ENCODE peak calls at places on chromosomes 6 and 20, in four cellular contexts. One of them, this sample, is unnamed. For H3K36me3, the result is how much of the 10 kb centered on the place peaks cover.

GRCh38 chr6:130848945-130849344 is 21.7 kb downstream of the SMLR1 start:
- DNase-seq in tibial artery: no peak
- DNase-seq in right lobe of liver: no peak
- DNase-seq in endodermal cell: peak
- DNase-seq in this sample: no peak

GRCh38 chr6:144346719-144347446 is 61.7 kb downstream of the UTRN start:
- DNase-seq in tibial artery: no peak
- DNase-seq in right lobe of liver: no peak
- DNase-seq in endodermal cell: no peak
- DNase-seq in this sample: no peak

GRCh38 chr6:154367839-154368695 is 11.5 kb upstream of the IPCEF1 start:
- DNase-seq in tibial artery: no peak
- DNase-seq in right lobe of liver: no peak
- DNase-seq in endodermal cell: no peak
- DNase-seq in this sample: no peak

GRCh38 chr20:52001999-52002666 is 189.4 kb downstream of the ZFP64 start:
- DNase-seq in tibial artery: no peak
- DNase-seq in right lobe of liver: no peak
- DNase-seq in endodermal cell: no peak
- DNase-seq in this sample: no peak

GRCh38 chr20:5073154-5074049 is 46.4 kb downstream of the PCNA start:
- DNase-seq in tibial artery: peak
- DNase-seq in right lobe of liver: peak
- DNase-seq in endodermal cell: peak
- DNase-seq in this sample: peak

GRCh38 chr6:31734703-31735500 is 1.4 kb downstream of the CLIC1 start:
- DNase-seq in tibial artery: peak
- DNase-seq in right lobe of liver: peak
- DNase-seq in endodermal cell: peak
- DNase-seq in this sample: no peak

GRCh38 chr20:36792422-36792821 is 18.9 kb upstream of the DSN1 start:
- DNase-seq in tibial artery: no peak
- DNase-seq in right lobe of liver: no peak
- DNase-seq in endodermal cell: peak
- DNase-seq in this sample: no peak

GRCh38 chr20:62359491-62360121 is 7.5 kb downstream of the LAMA5 start:
- DNase-seq in tibial artery: no peak
- DNase-seq in right lobe of liver: peak
- DNase-seq in endodermal cell: peak
- DNase-seq in this sample: no peak

GRCh38 chr6:40160826-40161225 is 226.6 kb upstream of the MOCS1 start:
- DNase-seq in tibial artery: no peak
- DNase-seq in right lobe of liver: no peak
- DNase-seq in endodermal cell: no peak
- DNase-seq in this sample: no peak

GRCh38 chr6:139857143-139857542 is 482.7 kb upstream of the CITED2 start:
- DNase-seq in tibial artery: no peak
- DNase-seq in right lobe of liver: no peak
- DNase-seq in endodermal cell: no peak
- DNase-seq in this sample: no peak

GRCh38 chr20:43983904-43984361 is 69.3 kb downstream of the TOX2 start:
- DNase-seq in tibial artery: no peak
- DNase-seq in right lobe of liver: no peak
- DNase-seq in endodermal cell: no peak
- DNase-seq in this sample: no peak

GRCh38 chr20:17479041-17479657 is 52.0 kb downstream of the BFSP1 start:
- DNase-seq in tibial artery: no peak
- DNase-seq in right lobe of liver: no peak
- DNase-seq in endodermal cell: no peak
- DNase-seq in this sample: no peak

GRCh38 chr20:14178952-14179351 is 158.5 kb downstream of the FLRT3 start:
- DNase-seq in tibial artery: no peak
- DNase-seq in right lobe of liver: no peak
- DNase-seq in endodermal cell: no peak
- DNase-seq in this sample: no peak

GRCh38 chr20:19691125-19691524 is 66.9 kb upstream of the RIN2 start:
- DNase-seq in tibial artery: no peak
- DNase-seq in right lobe of liver: no peak
- DNase-seq in endodermal cell: no peak
- DNase-seq in this sample: no peak

GRCh38 chr20:39823239-39823638 is 861.1 kb downstream of the DHX35 start:
- DNase-seq in tibial artery: no peak
- DNase-seq in right lobe of liver: no peak
- DNase-seq in endodermal cell: no peak
- DNase-seq in this sample: peak

GRCh38 chr6:154590770-154591169 is 80.3 kb upstream of the CNKSR3 start:
- DNase-seq in tibial artery: no peak
- DNase-seq in right lobe of liver: no peak
- DNase-seq in endodermal cell: no peak
- DNase-seq in this sample: no peak

GRCh38 chr6:12075067-12075563 is 63.0 kb downstream of the HIVEP1 start:
- DNase-seq in tibial artery: no peak
- DNase-seq in right lobe of liver: no peak
- DNase-seq in endodermal cell: no peak
- DNase-seq in this sample: no peak

GRCh38 chr20:44910690-44911262 is 916 bp downstream of the PABPC1L start:
- DNase-seq in tibial artery: no peak
- DNase-seq in right lobe of liver: no peak
- DNase-seq in endodermal cell: peak
- DNase-seq in this sample: no peak

DNA sequence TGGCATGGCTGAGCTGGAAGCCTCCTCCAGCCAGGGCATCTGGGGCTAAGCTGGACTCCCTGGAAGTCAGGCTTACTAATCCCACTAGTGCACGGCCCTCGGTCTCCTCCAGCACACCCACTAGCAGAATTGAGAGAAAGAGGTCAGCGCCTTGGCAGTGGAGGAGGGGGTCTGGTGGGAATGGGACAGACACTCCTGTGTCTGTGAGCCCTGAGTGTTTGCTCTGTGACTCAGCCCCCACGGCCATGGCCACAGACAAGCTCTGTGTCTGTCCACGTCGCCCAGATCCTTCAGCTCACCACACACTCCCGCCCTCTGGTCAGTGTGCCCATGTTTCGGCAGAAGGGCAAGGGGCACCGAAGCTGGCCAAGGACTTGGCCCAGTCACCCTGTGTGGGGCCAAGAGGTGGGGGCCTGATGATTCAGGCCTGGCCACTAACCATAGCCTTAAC is 8.8 kb downstream of the MDFI start:
- DNase-seq in tibial artery: no peak
- DNase-seq in right lobe of liver: no peak
- DNase-seq in endodermal cell: no peak
- DNase-seq in this sample: no peak
- H3K36me3 ChIP-seq in tibial artery: under half
- H3K36me3 ChIP-seq in right lobe of liver: under half
- H3K36me3 ChIP-seq in endodermal cell: under half
- H3K36me3 ChIP-seq in this sample: under half

GRCh38 chr20:9878096-9878495 is 39.2 kb upstream of the PAK5 start:
- DNase-seq in tibial artery: no peak
- DNase-seq in right lobe of liver: no peak
- DNase-seq in endodermal cell: no peak
- DNase-seq in this sample: no peak

GRCh38 chr20:9884666-9885065 is 45.8 kb upstream of the PAK5 start:
- DNase-seq in tibial artery: no peak
- DNase-seq in right lobe of liver: no peak
- DNase-seq in endodermal cell: no peak
- DNase-seq in this sample: no peak

GRCh38 chr20:9886227-9886626 is 47.4 kb upstream of the PAK5 start:
- DNase-seq in tibial artery: no peak
- DNase-seq in right lobe of liver: no peak
- DNase-seq in endodermal cell: no peak
- DNase-seq in this sample: no peak

GRCh38 chr20:9889270-9889981 is 50.5 kb upstream of the PAK5 start:
- DNase-seq in tibial artery: no peak
- DNase-seq in right lobe of liver: no peak
- DNase-seq in endodermal cell: no peak
- DNase-seq in this sample: no peak

DNA sequence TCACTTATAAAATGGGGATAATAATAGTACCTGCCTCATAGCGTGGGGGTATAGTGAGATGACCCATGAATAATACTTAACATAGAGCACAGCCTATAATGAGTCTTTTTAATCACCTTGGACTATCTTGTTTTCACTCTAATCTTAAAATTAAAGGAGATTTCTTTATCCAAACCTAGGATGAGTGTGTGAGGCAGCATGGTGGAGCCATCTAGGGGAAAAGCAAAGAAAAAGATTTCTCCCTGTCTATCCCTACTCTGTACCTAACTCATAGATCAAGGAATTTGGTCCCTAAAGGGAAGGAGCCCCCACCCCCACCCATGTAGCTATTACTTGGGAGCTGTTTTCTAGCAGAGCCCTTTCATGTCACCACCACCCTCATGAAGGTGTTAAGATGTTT is 45.2 kb upstream of the PAK5 start:
- DNase-seq in tibial artery: no peak
- DNase-seq in right lobe of liver: no peak
- DNase-seq in endodermal cell: peak
- DNase-seq in this sample: no peak
- TF ChIP-seq CTCF in tibial artery: no peak
- TF ChIP-seq CTCF in right lobe of liver: no peak
- TF ChIP-seq CTCF in endodermal cell: peak
- TF ChIP-seq CTCF in this sample: no peak

GRCh38 chr6:15678514-15678913 is 15.7 kb upstream of the DTNBP1 start:
- DNase-seq in tibial artery: no peak
- DNase-seq in right lobe of liver: no peak
- DNase-seq in endodermal cell: no peak
- DNase-seq in this sample: no peak

GRCh38 chr6:15675537-15676170 is 12.8 kb upstream of the DTNBP1 start:
- DNase-seq in tibial artery: no peak
- DNase-seq in right lobe of liver: no peak
- DNase-seq in endodermal cell: no peak
- DNase-seq in this sample: no peak

GRCh38 chr6:15677822-15678221 is 15.0 kb upstream of the DTNBP1 start:
- DNase-seq in tibial artery: no peak
- DNase-seq in right lobe of liver: no peak
- DNase-seq in endodermal cell: no peak
- DNase-seq in this sample: no peak

GRCh38 chr6:15672291-15672690 is 9.5 kb upstream of the DTNBP1 start:
- DNase-seq in tibial artery: no peak
- DNase-seq in right lobe of liver: no peak
- DNase-seq in endodermal cell: no peak
- DNase-seq in this sample: no peak

GRCh38 chr6:15674690-15675386 is 12.0 kb upstream of the DTNBP1 start:
- DNase-seq in tibial artery: no peak
- DNase-seq in right lobe of liver: no peak
- DNase-seq in endodermal cell: peak
- DNase-seq in this sample: no peak
- H3K36me3 ChIP-seq in tibial artery: under half
- H3K36me3 ChIP-seq in right lobe of liver: under half
- H3K36me3 ChIP-seq in endodermal cell: under half
- H3K36me3 ChIP-seq in this sample: under half

GRCh38 chr6:35643162-35643535 is 45.6 kb downstream of the FKBP5 start:
- DNase-seq in tibial artery: no peak
- DNase-seq in right lobe of liver: no peak
- DNase-seq in endodermal cell: no peak
- DNase-seq in this sample: no peak
- TF ChIP-seq CTCF in tibial artery: no peak
- TF ChIP-seq CTCF in right lobe of liver: no peak
- TF ChIP-seq CTCF in endodermal cell: no peak
- TF ChIP-seq CTCF in this sample: no peak

DNA sequence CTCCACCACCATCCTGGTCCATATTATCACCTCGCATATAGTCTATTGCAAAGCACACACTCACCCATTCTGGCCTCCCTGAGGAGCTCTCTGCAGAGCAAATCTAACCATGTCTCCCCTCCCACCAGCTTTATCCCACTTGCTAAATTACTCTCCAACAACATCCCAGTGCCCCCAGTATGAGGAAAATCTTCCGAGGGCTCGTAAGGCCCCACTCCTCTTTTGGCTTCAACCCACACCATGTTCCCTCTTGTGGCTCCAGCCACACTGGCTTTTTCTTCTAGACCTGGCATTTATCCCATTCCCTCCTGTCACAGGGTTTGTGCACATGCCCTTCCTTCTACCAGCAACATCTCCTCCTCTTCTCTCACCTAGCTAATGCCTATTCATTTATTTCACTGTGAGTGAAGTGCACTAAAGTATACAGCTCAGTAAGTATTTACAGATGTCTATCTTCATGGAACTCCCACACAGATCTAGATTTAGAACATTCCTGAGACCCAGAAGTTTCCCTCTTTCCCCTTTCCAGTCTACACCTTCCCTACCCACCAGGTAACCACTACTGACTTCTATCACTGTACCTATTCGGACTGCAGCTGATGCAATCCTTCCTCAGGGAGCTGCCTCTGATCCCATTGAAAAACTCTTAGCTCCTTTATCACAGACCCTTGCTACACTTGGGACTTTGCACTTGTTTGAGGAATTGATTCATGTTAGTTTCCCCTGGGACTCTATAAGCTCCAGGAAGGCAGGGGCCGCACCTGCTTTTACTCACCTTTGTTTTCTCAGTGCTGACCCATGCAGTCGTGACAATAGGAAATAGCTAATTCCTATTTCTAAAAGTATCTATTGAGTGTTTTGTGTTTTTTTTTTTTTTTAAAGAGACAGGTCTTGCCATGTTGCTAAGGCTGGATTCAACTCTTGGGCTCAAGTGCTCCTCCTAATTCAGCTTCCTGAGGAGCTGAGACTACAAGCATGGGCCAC is 15.5 kb downstream of the MRPL14 start:
- DNase-seq in tibial artery: no peak
- DNase-seq in right lobe of liver: no peak
- DNase-seq in endodermal cell: no peak
- DNase-seq in this sample: no peak
- H3K36me3 ChIP-seq in tibial artery: half or more
- H3K36me3 ChIP-seq in right lobe of liver: under half
- H3K36me3 ChIP-seq in endodermal cell: half or more
- H3K36me3 ChIP-seq in this sample: under half